ENCODE peak calls at places on chromosomes 7 and 10, in seven cellular contexts. O is H1, N is A549, C is spleen, R is ovary, W is body of pancreas, U is right lobe of liver. I is an unnamed sample.
A peak's percentile ranks its signal among the peaks of the same experiment; 100 is the strongest.

GRCh38 chr7:27616914-27617548 is 45.7 kb downstream of the HIBADH start:
- DNase-seq in O (no peak), C (no peak), U (no peak), R (no peak), N (no peak), W (no peak), I (no peak)

GRCh38 chr10:119715628-119716505 is 10.0 kb upstream of the INPP5F start:
- DNase-seq in C (no peak), R (no peak), W (no peak), N (no peak), O (no peak), U (no peak), I (no peak)

GRCh38 chr7:3559178-3559765 is 258.2 kb downstream of the SDK1 start:
- DNase-seq in O (no peak), U (no peak), R (peak; percentile 25), N (peak; percentile 33), W (peak; percentile 40), C (no peak), I (no peak)

GRCh38 chr10:131896403-131896802 is 4.4 kb upstream of the PPP2R2D start:
- DNase-seq in R (no peak), O (no peak), N (no peak), W (no peak), C (peak; percentile 43), U (no peak), I (peak; percentile 2)

GRCh38 chr7:158098125-158099030 is 489.2 kb downstream of the PTPRN2 start:
- DNase-seq in U (no peak), O (no peak), W (no peak), C (peak; percentile 69), N (no peak), R (peak; percentile 9), I (no peak)

GRCh38 chr7:2607122-2607912 is 24.5 kb upstream of the TTYH3 start:
- DNase-seq in R (peak; percentile 54), C (peak; percentile 89), O (no peak), U (peak; percentile 63), W (no peak), N (no peak), I (no peak)

GRCh38 chr10:131095109-131095580 is 216.4 kb downstream of the TCERG1L start:
- DNase-seq in R (no peak), U (no peak), C (peak; percentile 81), O (no peak), N (no peak), W (no peak), I (no peak)

GRCh38 chr10:7338469-7338868 is 72.4 kb downstream of the SFMBT2 start:
- DNase-seq in R (no peak), W (no peak), C (no peak), U (no peak), O (no peak), N (no peak), I (no peak)

GRCh38 chr7:129831424-129832058 is 121.2 kb downstream of the UBE2H start:
- DNase-seq in C (no peak), N (peak; percentile 71), U (no peak), O (no peak), W (no peak), R (peak; percentile 47), I (no peak)

DNA sequence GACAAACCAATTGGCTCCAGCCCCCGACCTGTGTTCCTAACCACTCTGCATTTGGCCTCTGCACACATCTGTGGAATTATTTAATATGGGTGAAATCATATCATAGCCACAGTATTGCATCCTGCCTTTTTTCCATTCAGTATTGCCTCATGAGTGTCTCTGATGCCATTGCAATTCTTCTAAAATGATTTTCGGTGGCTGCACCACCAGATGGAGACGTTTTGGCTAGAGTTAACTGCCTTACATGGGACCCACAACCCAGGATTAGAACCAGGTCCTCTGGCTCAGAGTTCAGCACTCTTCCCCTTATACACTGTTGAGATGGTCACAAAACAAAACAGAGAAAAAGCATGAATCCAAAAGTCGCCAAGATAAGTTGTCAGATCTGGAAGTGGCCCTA is 180.8 kb downstream of the EMX2 start:
- DNase-seq in U (no peak), C (no peak), W (no peak), R (no peak), O (no peak), N (no peak), I (no peak)
- TF ChIP-seq POLR2A in U (no peak), C (no peak), W (no peak), R (no peak), O (no peak), N (no peak), I (no peak)

DNA sequence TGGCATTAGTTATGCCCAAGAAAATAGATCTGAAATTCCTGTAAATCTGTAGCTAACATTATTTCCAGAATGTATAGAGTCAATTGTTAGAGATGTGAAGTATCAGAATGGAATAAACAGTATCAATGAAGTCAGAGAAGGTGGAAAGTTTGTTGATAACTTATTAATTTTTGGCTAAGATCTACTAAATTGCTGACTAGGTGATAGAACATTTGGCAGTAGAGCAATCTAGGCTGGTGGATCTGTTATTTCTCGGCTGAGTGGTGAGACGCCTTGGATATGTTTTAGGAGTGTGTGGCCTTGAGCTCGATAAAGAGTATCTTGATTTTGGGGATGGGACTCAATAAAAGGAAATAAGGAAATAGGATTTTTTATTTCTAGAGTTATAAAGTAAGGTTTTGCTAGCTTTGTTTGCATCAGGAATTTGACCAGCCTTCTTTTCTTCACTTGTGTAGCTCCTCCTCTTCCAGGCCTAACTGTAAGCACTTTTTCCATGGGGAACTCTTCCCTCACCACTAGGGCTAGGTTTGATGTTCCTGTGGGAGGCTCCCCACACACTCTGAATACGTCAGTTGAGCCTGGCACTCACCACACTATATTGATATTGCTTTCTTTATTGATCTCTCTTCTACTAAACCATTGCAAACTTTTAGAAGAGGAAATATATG is 86.8 kb upstream of the CSTF2T start:
- DNase-seq in R (no peak), W (no peak), U (no peak), N (no peak), O (no peak), C (no peak), I (no peak)
- TF ChIP-seq CTCF in R (no peak), W (no peak), U (no peak), N (no peak), O (peak; percentile 1), C (no peak), I (no peak)

DNA sequence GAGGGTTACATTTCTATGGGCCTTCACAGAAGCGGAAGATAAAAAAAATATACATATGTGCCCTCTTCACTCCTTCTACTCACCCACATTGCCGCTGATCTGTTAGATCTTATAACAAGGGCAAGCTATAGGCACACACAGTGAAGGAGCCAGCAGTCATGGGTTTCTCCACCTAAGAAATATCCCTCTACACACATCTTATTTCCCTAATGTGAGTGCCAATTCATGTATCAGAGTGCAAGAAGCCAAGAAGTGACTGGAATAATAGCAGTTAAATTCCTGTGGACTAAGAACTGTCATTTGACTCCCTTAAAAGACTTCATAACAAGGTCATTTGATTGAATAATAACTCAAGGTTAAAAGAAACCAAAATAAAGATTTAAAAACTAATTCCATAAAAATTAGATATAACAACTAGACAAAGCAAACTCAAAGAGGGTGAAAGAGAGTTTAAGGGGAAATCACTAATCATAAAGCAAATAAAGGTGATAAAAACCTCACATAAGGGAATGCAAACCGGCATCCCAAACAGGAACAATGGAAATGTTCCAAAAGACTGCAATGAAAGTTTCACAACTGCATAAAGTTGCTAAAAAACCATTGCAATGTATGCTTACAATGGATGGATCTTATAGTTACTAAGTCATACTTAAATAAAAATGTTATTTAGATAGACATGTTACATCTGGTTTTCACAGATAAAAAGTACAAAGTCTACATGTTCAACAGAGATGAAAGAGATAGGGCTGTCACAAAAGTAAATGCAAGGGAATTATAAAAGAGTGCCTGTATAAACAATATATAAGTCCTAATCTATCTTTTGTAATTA is 42.8 kb downstream of the ARHGAP21 start:
- DNase-seq in C (no peak), O (no peak), N (no peak), W (no peak), U (no peak), R (no peak), I (no peak)
- H3K27ac ChIP-seq in C (no peak overlapping the region), O (no peak overlapping the region), N (peak overlapping the region; percentile 62), W (no peak overlapping the region), U (no peak overlapping the region), R (no peak overlapping the region), I (no peak overlapping the region)

DNA sequence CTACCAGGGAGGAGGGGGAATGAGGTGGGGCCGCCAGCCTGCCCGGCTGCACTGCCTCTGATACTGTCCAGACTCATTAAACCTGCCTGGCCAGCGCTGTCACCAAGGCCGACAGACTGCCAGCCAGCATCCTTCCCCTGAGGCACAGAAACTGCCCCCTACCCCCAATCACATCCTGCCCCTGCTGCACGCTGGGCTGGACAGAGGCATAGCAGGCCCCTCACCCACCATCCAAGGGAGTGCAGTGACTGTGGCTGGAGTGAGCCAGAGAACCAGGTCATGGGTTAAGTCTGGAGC is 4.2 kb downstream of the PRRT4 start:
- DNase-seq in R (no peak), N (no peak), O (no peak), U (no peak), W (no peak), C (no peak), I (no peak)
- TF ChIP-seq POLR2A in R (no peak), N (no peak), O (no peak), U (no peak), W (no peak), C (no peak), I (no peak)

GRCh38 chr7:102125127-102125561 is 161.5 kb upstream of the SH2B2 start:
- DNase-seq in W (no peak), N (peak; percentile 83), O (peak; percentile 65), U (no peak), R (peak; percentile 63), C (peak; percentile 67), I (peak; percentile 21)
- TF ChIP-seq CTCF in W (no peak), N (peak; percentile 54), O (peak; percentile 24), U (no peak), R (no peak), C (no peak), I (no peak)

GRCh38 chr7:70307544-70308106 is 709.4 kb downstream of the AUTS2 start:
- DNase-seq in O (no peak), R (no peak), C (no peak), W (no peak), N (no peak), U (no peak), I (no peak)
- H3K27ac ChIP-seq in O (no peak overlapping the region), R (no peak overlapping the region), C (no peak overlapping the region), W (no peak overlapping the region), N (no peak overlapping the region), U (no peak overlapping the region), I (peak overlapping the region; percentile 46)

GRCh38 chr7:139427788-139428187 is 55.7 kb downstream of the KLRG2 start:
- DNase-seq in R (no peak), N (no peak), W (no peak), C (no peak), U (no peak), O (no peak), I (no peak)
- TF ChIP-seq POLR2A in R (no peak), N (no peak), W (no peak), C (no peak), U (no peak), O (no peak), I (no peak)

DNA sequence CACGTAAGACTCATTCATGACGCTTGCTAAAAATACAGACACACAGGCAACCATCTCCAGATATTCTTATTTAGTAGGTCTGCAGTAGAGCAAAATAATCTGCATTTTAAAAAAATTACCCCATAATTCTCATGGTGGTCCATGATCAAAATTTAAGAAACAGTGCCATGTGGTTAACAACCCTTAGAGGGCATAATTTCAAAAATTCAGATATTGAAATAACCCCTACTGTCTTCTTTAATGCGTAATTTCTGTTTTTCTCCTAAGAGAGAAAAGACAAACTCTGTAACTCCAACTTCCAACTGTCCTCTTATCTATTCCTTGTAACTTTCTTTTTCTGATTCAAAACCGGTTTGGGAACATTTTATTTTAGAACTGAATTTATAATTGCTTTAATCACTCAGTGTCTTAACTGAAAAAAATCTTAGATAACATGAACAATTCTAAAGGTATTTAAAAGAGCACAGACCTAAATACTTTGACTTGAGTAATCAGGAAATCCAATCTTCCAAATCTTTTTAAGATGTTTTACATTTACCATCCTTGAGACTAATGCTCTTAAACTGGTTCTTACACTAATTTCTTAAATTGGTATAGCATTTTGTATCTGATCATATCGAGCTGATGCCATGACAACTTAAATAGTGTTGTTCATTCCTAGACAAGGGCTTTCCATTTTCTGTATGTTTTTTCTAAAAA is 148.0 kb downstream of the GALNT11 start:
- DNase-seq in W (no peak), R (no peak), N (no peak), C (no peak), O (no peak), U (no peak), I (no peak)
- TF ChIP-seq CTCF in W (no peak), R (no peak), N (no peak), C (no peak), O (no peak), U (no peak), I (no peak)

I was measured in Peyer's patch.